ENCODE peak calls at places on chromosomes 7 and 10, in five cellular contexts. M is right lobe of liver, H is ovary, R is esophagus muscularis mucosa, G is IMR-90. T is an unnamed sample.

GRCh38 chr10:74822583-74823089 is 3.8 kb upstream of the KAT6B start:
- DNase-seq in H (no peak), R (no peak), M (no peak), G (peak), T (no peak)

GRCh38 chr7:36777855-36778254 is 53.6 kb upstream of the AOAH start:
- DNase-seq in M (no peak), R (no peak), G (no peak), H (no peak), T (no peak)

GRCh38 chr10:44306762-44307161 is 78.1 kb downstream of the CXCL12 start:
- DNase-seq in M (no peak), H (no peak), R (peak), G (no peak), T (no peak)

GRCh38 chr7:139568346-139568675 is 44.8 kb downstream of the CLEC2L start:
- DNase-seq in M (no peak), G (no peak), H (no peak), R (no peak), T (no peak)

GRCh38 chr10:26334932-26335573 is 103.1 kb upstream of the APBB1IP start:
- DNase-seq in R (no peak), G (peak), M (peak), H (no peak), T (peak)

GRCh38 chr7:42272793-42273665 is 36.0 kb upstream of the GLI3 start:
- DNase-seq in G (peak), M (no peak), R (no peak), H (no peak), T (no peak)

GRCh38 chr7:75611557-75612178 is 119.5 kb downstream of the SPDYE5 start:
- DNase-seq in H (peak), M (peak), R (no peak), G (no peak), T (peak)

GRCh38 chr10:14072541-14072940 is 258.2 kb downstream of the FRMD4A start:
- DNase-seq in R (no peak), G (no peak), M (no peak), H (no peak), T (no peak)

GRCh38 chr7:90551036-90551435 is 45.1 kb upstream of the CDK14 start:
- DNase-seq in R (no peak), G (peak), M (no peak), H (no peak), T (no peak)

GRCh38 chr10:95273393-95274312 is 17.1 kb downstream of the PDLIM1 start:
- DNase-seq in R (peak), G (peak), H (no peak), M (peak), T (no peak)

GRCh38 chr10:79505771-79506351 is 6.5 kb upstream of the EIF5AL1 start:
- DNase-seq in R (no peak), M (no peak), H (no peak), G (no peak), T (no peak)

GRCh38 chr7:74400420-74401136 is 53.1 kb upstream of the GTF2IRD1 start:
- DNase-seq in R (no peak), H (no peak), M (no peak), G (no peak), T (peak)

GRCh38 chr7:42911482-42912447 is at the start of gene C7orf25:
- DNase-seq in R (peak), H (peak), G (peak), M (peak), T (peak)

GRCh38 chr7:46424934-46425333 is 503.9 kb upstream of the IGFBP3 start:
- DNase-seq in M (no peak), R (no peak), G (no peak), H (no peak), T (no peak)

GRCh38 chr7:51075681-51076580 is 240.7 kb downstream of the COBL start:
- DNase-seq in G (no peak), M (no peak), H (no peak), R (peak), T (no peak)

GRCh38 chr10:79260803-79261740 is 86.2 kb upstream of the PPIF start:
- DNase-seq in M (no peak), G (peak), R (no peak), H (peak), T (no peak)

GRCh38 chr7:158001621-158002320 is 585.9 kb downstream of the PTPRN2 start:
- DNase-seq in M (no peak), R (no peak), G (no peak), H (no peak), T (no peak)

GRCh38 chr10:8102708-8103401 is 48.4 kb downstream of the GATA3 start:
- DNase-seq in R (no peak), G (no peak), M (no peak), H (no peak), T (no peak)
- TF ChIP-seq POLR2A in R (no peak), G (no peak), M (no peak), H (no peak), T (no peak)

GRCh38 chr7:55280031-55280454 is 85.1 kb upstream of the LANCL2 start:
- DNase-seq in M (peak), R (peak), G (peak), H (peak), T (no peak)
- TF ChIP-seq CTCF in M (peak), R (peak), G (peak), H (peak), T (peak)

DNA sequence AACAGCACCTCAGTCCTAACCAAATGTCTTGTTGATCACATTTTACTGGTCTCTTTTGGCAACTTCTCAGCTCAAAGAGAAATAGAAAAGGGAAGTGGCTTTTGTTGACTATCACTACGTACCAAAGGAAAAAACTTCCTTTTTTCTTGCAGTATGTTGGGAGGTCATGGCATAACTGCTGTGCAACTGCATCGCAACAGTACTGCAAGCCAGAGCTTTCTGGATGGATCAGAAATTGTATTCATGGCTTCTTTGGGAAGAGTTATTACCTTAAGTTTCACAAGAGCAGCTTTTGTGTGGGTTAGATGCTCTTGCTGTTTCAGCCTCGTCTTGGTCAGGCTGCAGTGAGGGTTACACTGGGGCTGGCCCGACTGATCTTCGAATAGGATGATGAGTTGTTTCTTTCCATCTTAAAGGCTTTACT is 153.3 kb downstream of the CELF2 start:
- DNase-seq in G (no peak), M (no peak), H (no peak), R (no peak), T (no peak)
- TF ChIP-seq POLR2A in G (no peak), M (peak), H (no peak), R (no peak), T (no peak)

GRCh38 chr10:71259282-71259681 is 46.9 kb downstream of the UNC5B start:
- DNase-seq in G (no peak), H (no peak), R (no peak), M (no peak), T (no peak)

GRCh38 chr10:71258446-71259145 is 46.2 kb downstream of the UNC5B start:
- DNase-seq in H (no peak), M (no peak), R (no peak), G (no peak), T (no peak)

GRCh38 chr10:71258046-71258445 is 45.7 kb downstream of the UNC5B start:
- DNase-seq in G (no peak), M (no peak), R (no peak), H (no peak), T (no peak)

GRCh38 chr10:71260622-71261325 is 48.4 kb downstream of the UNC5B start:
- DNase-seq in M (no peak), G (peak), H (peak), R (no peak), T (no peak)

DNA sequence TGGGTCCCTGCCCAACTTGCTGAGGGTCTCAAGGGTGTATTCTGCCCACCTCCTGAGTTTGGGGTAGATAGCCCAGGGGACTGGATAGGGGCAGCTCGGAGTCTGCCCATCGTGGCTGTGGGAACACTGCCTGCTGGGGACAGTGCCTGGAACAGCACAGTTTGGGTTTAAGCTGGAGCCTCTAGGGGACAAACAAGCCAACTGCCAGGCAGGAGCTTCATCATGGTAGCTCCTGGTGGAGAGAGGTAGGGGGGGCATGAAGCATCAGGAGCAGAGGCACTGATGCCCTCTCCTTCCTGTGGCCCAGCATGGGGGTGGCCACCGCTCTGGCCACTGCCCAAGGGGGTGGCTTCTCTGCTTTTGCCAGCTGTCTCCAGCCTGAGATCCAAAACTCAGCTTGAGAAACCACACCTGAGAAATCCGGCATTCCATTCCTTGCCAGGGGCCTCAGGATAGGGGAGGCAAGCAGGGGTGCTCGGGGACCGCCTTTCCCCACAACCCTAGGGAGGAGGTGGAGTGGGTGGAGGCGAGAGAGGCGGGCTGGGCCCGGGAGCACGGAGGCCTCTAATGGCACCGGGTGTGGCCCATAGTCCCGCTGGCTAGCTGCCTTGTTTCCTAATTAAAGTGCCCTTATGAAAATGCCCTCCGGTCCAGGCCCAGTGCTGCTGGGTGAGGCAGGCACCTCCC is 47.6 kb downstream of the UNC5B start:
- DNase-seq in M (no peak), H (no peak), R (no peak), G (no peak), T (no peak)
- TF ChIP-seq CTCF in M (no peak), H (no peak), R (no peak), G (no peak), T (no peak)